ENCODE peak calls at places on chromosomes 12 and 14, in five cellular contexts. One of them, this sample, is unnamed.

GRCh38 chr12:124020398-124021024 is 47.5 kb downstream of the ZNF664 start:
- DNase-seq in keratinocyte: no peak
- DNase-seq in neuronal stem cell: no peak
- DNase-seq in GM23248: peak; percentile 62
- DNase-seq in H9: no peak
- DNase-seq in this sample: no peak

GRCh38 chr14:101947577-101947903 is 16.8 kb upstream of the DYNC1H1 start:
- DNase-seq in keratinocyte: no peak
- DNase-seq in neuronal stem cell: no peak
- DNase-seq in GM23248: no peak
- DNase-seq in H9: no peak
- DNase-seq in this sample: no peak

GRCh38 chr12:132429122-132429931 is 60.6 kb upstream of the FBRSL1 start:
- DNase-seq in keratinocyte: no peak
- DNase-seq in neuronal stem cell: no peak
- DNase-seq in GM23248: no peak
- DNase-seq in H9: peak; percentile 69
- DNase-seq in this sample: peak; percentile 21

GRCh38 chr12:47223848-47224213 is 144.1 kb upstream of the AMIGO2 start:
- DNase-seq in keratinocyte: no peak
- DNase-seq in neuronal stem cell: no peak
- DNase-seq in GM23248: no peak
- DNase-seq in H9: no peak
- DNase-seq in this sample: no peak

GRCh38 chr14:68977137-68977740 is 1.9 kb downstream of the ACTN1 start:
- DNase-seq in keratinocyte: no peak
- DNase-seq in neuronal stem cell: peak; percentile 11
- DNase-seq in GM23248: no peak
- DNase-seq in H9: no peak
- DNase-seq in this sample: no peak

GRCh38 chr12:132483612-132484011 is 6.3 kb upstream of the FBRSL1 start:
- DNase-seq in keratinocyte: no peak
- DNase-seq in neuronal stem cell: no peak
- DNase-seq in GM23248: no peak
- DNase-seq in H9: no peak
- DNase-seq in this sample: no peak

GRCh38 chr12:62306569-62307530 is 46.6 kb downstream of the USP15 start:
- DNase-seq in keratinocyte: no peak
- DNase-seq in neuronal stem cell: no peak
- DNase-seq in GM23248: no peak
- DNase-seq in H9: no peak
- DNase-seq in this sample: no peak

GRCh38 chr14:105199093-105199492 is 18.0 kb upstream of the NUDT14 start:
- DNase-seq in keratinocyte: no peak
- DNase-seq in neuronal stem cell: no peak
- DNase-seq in GM23248: no peak
- DNase-seq in H9: no peak
- DNase-seq in this sample: no peak

GRCh38 chr14:75811862-75812505 is 150.9 kb downstream of the TTLL5 start:
- DNase-seq in keratinocyte: no peak
- DNase-seq in neuronal stem cell: no peak
- DNase-seq in GM23248: no peak
- DNase-seq in H9: no peak
- DNase-seq in this sample: no peak

GRCh38 chr14:68691031-68691864 is 101.6 kb downstream of the ZFP36L1 start:
- DNase-seq in keratinocyte: no peak
- DNase-seq in neuronal stem cell: peak; percentile 79
- DNase-seq in GM23248: no peak
- DNase-seq in H9: peak; percentile 68
- DNase-seq in this sample: no peak

GRCh38 chr12:125218952-125219351 is 153.7 kb downstream of the AACS start:
- DNase-seq in keratinocyte: no peak
- DNase-seq in neuronal stem cell: no peak
- DNase-seq in GM23248: peak; percentile 7
- DNase-seq in H9: no peak
- DNase-seq in this sample: no peak

GRCh38 chr12:8449293-8449944 is 6.3 kb upstream of the CLEC6A start:
- DNase-seq in keratinocyte: no peak
- DNase-seq in neuronal stem cell: no peak
- DNase-seq in GM23248: no peak
- DNase-seq in H9: peak; percentile 60
- DNase-seq in this sample: no peak

GRCh38 chr12:57233357-57234232 is 4.1 kb downstream of the SHMT2 start:
- DNase-seq in keratinocyte: no peak
- DNase-seq in neuronal stem cell: no peak
- DNase-seq in GM23248: peak; percentile 77
- DNase-seq in H9: no peak
- DNase-seq in this sample: no peak

GRCh38 chr12:31650927-31651326 is 8.6 kb upstream of the ETFBKMT start:
- DNase-seq in keratinocyte: no peak
- DNase-seq in neuronal stem cell: no peak
- DNase-seq in GM23248: no peak
- DNase-seq in H9: no peak
- DNase-seq in this sample: no peak

GRCh38 chr12:71686658-71687025 is 760 bp downstream of the TMEM19 start:
- DNase-seq in keratinocyte: no peak
- DNase-seq in neuronal stem cell: no peak
- DNase-seq in GM23248: peak; percentile 57
- DNase-seq in H9: no peak
- DNase-seq in this sample: peak; percentile 33

GRCh38 chr12:278046-278445 is 15.4 kb upstream of the SLC6A13 start:
- DNase-seq in keratinocyte: no peak
- DNase-seq in neuronal stem cell: no peak
- DNase-seq in GM23248: no peak
- DNase-seq in H9: no peak
- DNase-seq in this sample: no peak

GRCh38 chr12:57175428-57176138 is 28.2 kb upstream of the LRP1-AS start:
- DNase-seq in keratinocyte: peak; percentile 94
- DNase-seq in neuronal stem cell: peak; percentile 66
- DNase-seq in GM23248: peak; percentile 87
- DNase-seq in H9: peak; percentile 93
- DNase-seq in this sample: peak; percentile 95

GRCh38 chr14:92473947-92474535 is 39.5 kb upstream of the RIN3 start:
- DNase-seq in keratinocyte: no peak
- DNase-seq in neuronal stem cell: no peak
- DNase-seq in GM23248: peak; percentile 71
- DNase-seq in H9: no peak
- DNase-seq in this sample: no peak

GRCh38 chr12:114777052-114777451 is 93.1 kb upstream of the TBX3 start:
- DNase-seq in keratinocyte: no peak
- DNase-seq in neuronal stem cell: no peak
- DNase-seq in GM23248: peak; percentile 60
- DNase-seq in H9: no peak
- DNase-seq in this sample: peak; percentile 78

GRCh38 chr14:22791302-22791701 is 23.9 kb downstream of the SLC7A7 start:
- DNase-seq in keratinocyte: peak; percentile 71
- DNase-seq in neuronal stem cell: no peak
- DNase-seq in GM23248: peak; percentile 86
- DNase-seq in H9: no peak
- DNase-seq in this sample: peak; percentile 78

GRCh38 chr12:25677180-25677937 is 124.3 kb upstream of the LMNTD1 start:
- DNase-seq in keratinocyte: no peak
- DNase-seq in neuronal stem cell: no peak
- DNase-seq in GM23248: peak; percentile 37
- DNase-seq in H9: no peak
- DNase-seq in this sample: no peak

GRCh38 chr14:22524784-22525161 is 64.3 kb downstream of the DAD1 start:
- DNase-seq in keratinocyte: no peak
- DNase-seq in neuronal stem cell: no peak
- DNase-seq in GM23248: no peak
- DNase-seq in H9: no peak
- DNase-seq in this sample: peak; percentile 26

GRCh38 chr12:114399664-114400211 is 6.2 kb downstream of the TBX5 start:
- DNase-seq in keratinocyte: no peak
- DNase-seq in neuronal stem cell: peak; percentile 75
- DNase-seq in GM23248: peak; percentile 77
- DNase-seq in H9: peak; percentile 95
- DNase-seq in this sample: peak; percentile 3

GRCh38 chr14:83988274-83988673 is 1541.7 kb upstream of the FLRT2 start:
- DNase-seq in keratinocyte: no peak
- DNase-seq in neuronal stem cell: no peak
- DNase-seq in GM23248: no peak
- DNase-seq in H9: no peak
- DNase-seq in this sample: no peak

GRCh38 chr12:92363295-92364146 is 217.9 kb upstream of the BTG1 start:
- DNase-seq in keratinocyte: no peak
- DNase-seq in neuronal stem cell: no peak
- DNase-seq in GM23248: peak; percentile 54
- DNase-seq in H9: no peak
- DNase-seq in this sample: no peak

GRCh38 chr14:61076531-61076930 is 95.5 kb downstream of the SLC38A6 start:
- DNase-seq in keratinocyte: no peak
- DNase-seq in neuronal stem cell: no peak
- DNase-seq in GM23248: peak; percentile 89
- DNase-seq in H9: no peak
- DNase-seq in this sample: no peak
- H3K9ac ChIP-seq in keratinocyte: no peak overlapping the region
- H3K9ac ChIP-seq in neuronal stem cell: no peak overlapping the region
- H3K9ac ChIP-seq in GM23248: peak overlapping the region; percentile 43
- H3K9ac ChIP-seq in H9: no peak overlapping the region
- H3K9ac ChIP-seq in this sample: no peak overlapping the region

DNA sequence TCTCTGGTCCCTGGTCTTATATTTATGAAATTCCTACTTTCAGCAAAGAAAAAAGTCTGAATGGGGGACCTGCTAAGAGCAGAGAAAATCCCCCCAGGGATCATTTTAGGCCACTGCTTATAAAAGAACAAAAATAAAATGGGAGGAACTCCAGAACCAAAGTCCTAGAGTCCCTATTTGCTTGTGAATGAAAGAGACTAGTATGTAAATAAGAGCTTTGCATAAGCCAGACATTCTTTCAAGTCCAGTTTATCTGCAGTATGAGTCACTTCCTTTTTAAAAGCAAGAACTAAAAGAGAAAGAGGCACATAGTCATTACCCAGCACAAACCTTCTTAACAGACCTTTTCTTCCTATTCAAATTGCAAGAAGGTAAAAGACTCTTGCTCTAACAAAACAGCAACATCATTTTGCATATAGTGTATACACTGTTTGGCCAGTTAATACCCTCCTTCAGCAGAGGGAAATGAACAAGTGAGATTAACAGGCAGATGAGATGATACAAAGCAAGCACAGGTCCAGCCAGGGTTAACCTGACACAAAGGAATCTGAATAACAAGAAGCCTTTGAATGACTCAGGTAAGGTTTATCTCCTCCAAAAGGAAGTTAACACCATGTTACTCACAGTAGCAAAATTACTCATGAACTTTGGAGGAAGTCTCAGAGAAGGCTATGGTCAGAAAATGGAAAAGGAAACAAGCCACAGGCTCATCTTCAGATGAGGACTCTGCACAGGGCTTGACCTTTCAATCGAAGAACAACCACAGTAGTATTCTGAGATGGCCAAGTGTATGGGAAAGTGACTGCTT is 87.3 kb downstream of the PHLDA1 start:
- DNase-seq in keratinocyte: peak; percentile 70
- DNase-seq in neuronal stem cell: no peak
- DNase-seq in GM23248: peak; percentile 90
- DNase-seq in H9: peak; percentile 62
- DNase-seq in this sample: peak; percentile 93
- H3K9ac ChIP-seq in keratinocyte: peak overlapping the region; percentile 59
- H3K9ac ChIP-seq in neuronal stem cell: no peak overlapping the region
- H3K9ac ChIP-seq in GM23248: peak overlapping the region; percentile 34
- H3K9ac ChIP-seq in H9: no peak overlapping the region
- H3K9ac ChIP-seq in this sample: peak overlapping the region; percentile 44

GRCh38 chr12:130776857-130777339 is 60.8 kb upstream of the RIMBP2 start:
- DNase-seq in keratinocyte: no peak
- DNase-seq in neuronal stem cell: no peak
- DNase-seq in GM23248: no peak
- DNase-seq in H9: no peak
- DNase-seq in this sample: no peak
- H3K9ac ChIP-seq in keratinocyte: no peak overlapping the region
- H3K9ac ChIP-seq in neuronal stem cell: no peak overlapping the region
- H3K9ac ChIP-seq in GM23248: no peak overlapping the region
- H3K9ac ChIP-seq in H9: no peak overlapping the region
- H3K9ac ChIP-seq in this sample: no peak overlapping the region

GRCh38 chr12:120656008-120656407 is 15.6 kb downstream of the CABP1 start:
- DNase-seq in keratinocyte: no peak
- DNase-seq in neuronal stem cell: no peak
- DNase-seq in GM23248: no peak
- DNase-seq in H9: no peak
- DNase-seq in this sample: no peak
- H3K9ac ChIP-seq in keratinocyte: no peak overlapping the region
- H3K9ac ChIP-seq in neuronal stem cell: no peak overlapping the region
- H3K9ac ChIP-seq in GM23248: no peak overlapping the region
- H3K9ac ChIP-seq in H9: no peak overlapping the region
- H3K9ac ChIP-seq in this sample: no peak overlapping the region

DNA sequence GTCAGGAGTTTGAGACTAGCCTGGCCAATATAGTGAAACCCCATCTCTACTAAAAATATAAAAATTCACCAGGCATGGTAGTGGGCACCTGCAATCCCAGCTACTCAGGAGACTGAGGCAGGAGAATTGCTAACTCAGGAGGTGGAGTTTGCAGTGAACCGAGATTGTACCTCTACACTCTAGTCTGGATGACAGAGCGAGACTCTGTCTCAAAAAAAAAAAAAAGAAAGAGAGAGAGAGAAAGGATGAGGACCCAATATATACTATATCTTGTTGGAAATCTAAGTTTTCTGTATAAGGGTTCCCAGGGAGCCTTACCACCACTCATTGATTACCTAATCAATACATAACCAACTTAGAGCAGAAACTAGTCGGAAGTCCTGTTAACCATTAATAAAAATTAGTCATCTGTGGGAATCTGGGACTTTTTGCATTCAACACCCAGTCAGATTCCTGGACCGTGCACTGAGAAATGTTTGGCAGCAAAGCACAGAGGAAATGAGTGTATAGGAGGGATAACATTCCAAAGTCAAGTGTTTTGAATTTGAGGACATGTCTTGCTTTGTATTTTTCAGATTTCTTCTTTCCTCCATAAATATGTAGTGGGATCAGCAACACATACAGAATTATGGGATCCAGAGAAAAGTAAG is 44.8 kb upstream of the NR2C1 start:
- DNase-seq in keratinocyte: no peak
- DNase-seq in neuronal stem cell: no peak
- DNase-seq in GM23248: peak; percentile 88
- DNase-seq in H9: no peak
- DNase-seq in this sample: peak; percentile 93
- H3K9ac ChIP-seq in keratinocyte: peak overlapping the region; percentile 93
- H3K9ac ChIP-seq in neuronal stem cell: no peak overlapping the region
- H3K9ac ChIP-seq in GM23248: no peak overlapping the region
- H3K9ac ChIP-seq in H9: no peak overlapping the region
- H3K9ac ChIP-seq in this sample: peak overlapping the region; percentile 46

DNA sequence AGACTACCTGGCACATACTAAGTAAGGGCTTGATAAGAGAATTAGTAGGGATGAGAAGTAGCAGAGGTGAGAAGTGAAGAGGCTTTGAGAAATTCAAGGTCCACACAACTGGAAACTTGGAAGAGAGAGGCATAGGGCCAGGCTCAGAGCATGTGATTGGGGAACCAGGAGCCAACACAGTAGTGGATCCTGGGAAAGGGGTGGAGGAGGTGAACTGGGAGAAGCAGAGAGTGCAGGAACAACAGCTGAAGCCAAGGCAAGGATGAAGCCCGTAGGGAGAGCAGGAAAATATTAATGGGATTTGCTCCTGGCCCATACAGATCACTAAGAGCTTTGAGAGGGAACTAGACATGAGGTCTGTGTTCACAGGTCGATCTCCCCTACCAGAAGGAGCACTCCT is 1.4 kb upstream of the ITGB7 start:
- DNase-seq in keratinocyte: no peak
- DNase-seq in neuronal stem cell: no peak
- DNase-seq in GM23248: no peak
- DNase-seq in H9: no peak
- DNase-seq in this sample: no peak
- H3K9ac ChIP-seq in keratinocyte: no peak overlapping the region
- H3K9ac ChIP-seq in neuronal stem cell: no peak overlapping the region
- H3K9ac ChIP-seq in GM23248: no peak overlapping the region
- H3K9ac ChIP-seq in H9: no peak overlapping the region
- H3K9ac ChIP-seq in this sample: no peak overlapping the region

GRCh38 chr12:6854036-6854435 is 2.1 kb downstream of the USP5 start:
- DNase-seq in keratinocyte: no peak
- DNase-seq in neuronal stem cell: no peak
- DNase-seq in GM23248: no peak
- DNase-seq in H9: no peak
- DNase-seq in this sample: no peak
- H3K9ac ChIP-seq in keratinocyte: no peak overlapping the region
- H3K9ac ChIP-seq in neuronal stem cell: no peak overlapping the region
- H3K9ac ChIP-seq in GM23248: peak overlapping the region; percentile 91
- H3K9ac ChIP-seq in H9: no peak overlapping the region
- H3K9ac ChIP-seq in this sample: no peak overlapping the region

This sample was measured in mammary epithelial cell.